ENCODE peak calls at places on chromosomes 2 and 18, in nine cellular contexts. A is CD4-positive, CD25-positive, alpha-beta regulatory T cell; B is stimulated activated naive CD8-positive, alpha-beta T cell treated with anti-CD3 and anti-CD28 coated beads, Interleukin-15, Interleukin-2, amounts not matched to agents 100 U/mL and 50 U/mL, for 24 hours; D is gastroesophageal sphincter; K is aorta; F is body of pancreas; Q is lung; G is GM12878; I is activated T-helper 17 cell treated with anti-CD3 and anti-CD28 coated beads, Interleukin-2, amount 50 U/mL, for 72 hours. Y is an unnamed sample.

GRCh38 chr2:219060821-219061791 is at the start of gene IHH:
- ATAC-seq in Q (no peak), G (no peak), B (no peak), K (no peak), I (no peak), A (no peak), F (no peak), D (no peak), Y (peak; percentile 50)

GRCh38 chr2:43024515-43024962 is 201.9 kb downstream of the ZFP36L2 start:
- ATAC-seq in B (peak; percentile 50), K (peak; percentile 64), G (peak; percentile 93), D (peak; percentile 66), A (no peak), F (peak; percentile 36), Q (no peak), I (peak; percentile 34), Y (peak; percentile 61)

GRCh38 chr2:38074775-38075435 is 1.0 kb downstream of the CYP1B1 start:
- ATAC-seq in B (no peak), I (no peak), Q (no peak), K (peak; percentile 16), D (no peak), A (no peak), G (no peak), F (no peak), Y (no peak)

GRCh38 chr2:163121483-163121882 is 282.9 kb upstream of the KCNH7 start:
- ATAC-seq in K (no peak), Q (no peak), G (peak; percentile 21), B (no peak), A (no peak), D (no peak), I (no peak), F (no peak), Y (no peak)

GRCh38 chr2:53769318-53769945 is 1.8 kb downstream of the CHAC2 start:
- ATAC-seq in K (no peak), F (no peak), Q (no peak), A (no peak), G (no peak), D (no peak), B (no peak), I (no peak), Y (no peak)

GRCh38 chr2:47891369-47892337 is 14.6 kb downstream of the FBXO11 start:
- ATAC-seq in G (no peak), F (no peak), K (no peak), Q (no peak), A (no peak), D (no peak), I (peak; percentile 59), B (no peak), Y (no peak)

GRCh38 chr2:112087346-112088020 is 32.4 kb downstream of the TMEM87B start:
- ATAC-seq in I (no peak), G (peak; percentile 88), F (no peak), B (peak; percentile 40), K (no peak), A (no peak), Q (no peak), D (no peak), Y (peak; percentile 10)

GRCh38 chr2:239316562-239317465 is 84.0 kb downstream of the HDAC4 start:
- ATAC-seq in B (no peak), D (peak; percentile 80), A (no peak), I (no peak), F (peak; percentile 55), K (peak; percentile 68), G (no peak), Q (peak; percentile 37), Y (no peak)

GRCh38 chr2:174554514-174555119 is 43.0 kb downstream of the WIPF1 start:
- ATAC-seq in F (peak; percentile 59), Q (no peak), A (peak; percentile 50), K (no peak), I (peak; percentile 64), D (no peak), G (peak; percentile 63), B (no peak), Y (no peak)

GRCh38 chr18:27847412-27847811 is 329.5 kb downstream of the CDH2 start:
- ATAC-seq in A (no peak), I (no peak), D (no peak), K (no peak), F (no peak), B (no peak), G (no peak), Q (no peak), Y (no peak)

GRCh38 chr2:9430316-9431293 is 7.2 kb downstream of the CPSF3 start:
- ATAC-seq in B (peak; percentile 49), I (peak; percentile 76), A (no peak), Q (no peak), F (no peak), D (no peak), G (peak; percentile 28), K (no peak), Y (no peak)

GRCh38 chr2:174716785-174717184 is 47.5 kb downstream of the CHRNA1 start:
- ATAC-seq in Q (no peak), B (peak; percentile 20), D (no peak), F (no peak), I (peak; percentile 50), A (peak; percentile 69), G (no peak), K (no peak), Y (no peak)

GRCh38 chr2:130877258-130877657 is 40.5 kb downstream of the ARHGEF4 start:
- ATAC-seq in K (no peak), G (no peak), B (no peak), D (no peak), I (no peak), F (no peak), Q (no peak), A (no peak), Y (no peak)

Y was measured in esophagus mucosa.